ENCODE peak calls at places on chromosomes 6 and 20, in six cellular contexts. H is BE2C, G is A673, Q is fibroblast of lung, R is ovary, Y is esophagus squamous epithelium. B is an unnamed sample.

GRCh38 chr6:118597636-118598035 is 49.5 kb downstream of the PLN start:
- DNase-seq in H (no peak), G (no peak), Q (peak), R (no peak), Y (no peak), B (no peak)

GRCh38 chr6:80553071-80553740 is 446.7 kb downstream of the BCKDHB start:
- DNase-seq in H (no peak), G (no peak), Q (peak), R (no peak), Y (no peak), B (no peak)

GRCh38 chr6:24910850-24911712 is 24.7 kb downstream of the RIPOR2 start:
- DNase-seq in H (peak), G (peak), Q (peak), R (peak), Y (no peak), B (no peak)

GRCh38 chr6:1024587-1024986 is 287.3 kb upstream of the FOXQ1 start:
- DNase-seq in H (no peak), G (peak), Q (peak), R (no peak), Y (no peak), B (peak)

GRCh38 chr20:20624914-20625313 is 87.5 kb downstream of the RALGAPA2 start:
- DNase-seq in H (no peak), G (no peak), Q (no peak), R (no peak), Y (no peak), B (no peak)

GRCh38 chr6:147508073-147508870 is at the start of gene SAMD5:
- DNase-seq in H (peak), G (peak), Q (peak), R (peak), Y (no peak), B (peak)

GRCh38 chr20:50313223-50313820 is 122.7 kb downstream of the CEBPB start:
- DNase-seq in H (no peak), G (no peak), Q (no peak), R (no peak), Y (no peak), B (no peak)

GRCh38 chr6:107217248-107217647 is 101.9 kb upstream of the BEND3 start:
- DNase-seq in H (no peak), G (no peak), Q (no peak), R (no peak), Y (no peak), B (no peak)

GRCh38 chr6:11536795-11537194 is 754 bp upstream of the TMEM170B start:
- DNase-seq in H (no peak), G (peak), Q (no peak), R (peak), Y (no peak), B (no peak)

GRCh38 chr20:36607586-36608387 is 2.2 kb downstream of the RAB5IF start:
- DNase-seq in H (no peak), G (no peak), Q (no peak), R (no peak), Y (no peak), B (no peak)

GRCh38 chr6:68071740-68072139 is 563.3 kb upstream of the ADGRB3 start:
- DNase-seq in H (no peak), G (no peak), Q (no peak), R (no peak), Y (no peak), B (no peak)

GRCh38 chr20:34922654-34923381 is 32.8 kb downstream of the GSS start:
- DNase-seq in H (no peak), G (no peak), Q (peak), R (no peak), Y (no peak), B (peak)

GRCh38 chr6:72760130-72760793 is 138.4 kb downstream of the KCNQ5 start:
- DNase-seq in H (no peak), G (no peak), Q (peak), R (no peak), Y (no peak), B (no peak)

GRCh38 chr6:155959898-155960297 is 504.3 kb upstream of the NOX3 start:
- DNase-seq in H (no peak), G (no peak), Q (no peak), R (no peak), Y (no peak), B (no peak)

GRCh38 chr6:17899491-17899890 is 87.9 kb downstream of the KIF13A start:
- DNase-seq in H (no peak), G (no peak), Q (no peak), R (no peak), Y (no peak), B (no peak)

GRCh38 chr6:140462495-140463311 is 1088.3 kb upstream of the CITED2 start:
- DNase-seq in H (no peak), G (no peak), Q (peak), R (no peak), Y (no peak), B (peak)

GRCh38 chr6:39365281-39366074 is 43.0 kb upstream of the KCNK16 start:
- DNase-seq in H (no peak), G (peak), Q (peak), R (no peak), Y (no peak), B (no peak)

GRCh38 chr6:163883946-163884345 is 469.4 kb downstream of the QKI start:
- DNase-seq in H (no peak), G (peak), Q (no peak), R (no peak), Y (no peak), B (no peak)

GRCh38 chr6:158911746-158912158 is 88.2 kb downstream of the RSPH3 start:
- DNase-seq in H (no peak), G (no peak), Q (no peak), R (no peak), Y (no peak), B (no peak)

GRCh38 chr20:62027116-62027515 is 38.6 kb downstream of the TAF4 start:
- DNase-seq in H (no peak), G (no peak), Q (peak), R (no peak), Y (no peak), B (no peak)

GRCh38 chr20:22768266-22768665 is 183.9 kb upstream of the FOXA2 start:
- DNase-seq in H (no peak), G (no peak), Q (no peak), R (no peak), Y (no peak), B (no peak)

GRCh38 chr20:22768779-22769178 is 184.4 kb upstream of the FOXA2 start:
- DNase-seq in H (no peak), G (no peak), Q (no peak), R (no peak), Y (no peak), B (no peak)

GRCh38 chr20:22757424-22758189 is 173.2 kb upstream of the FOXA2 start:
- DNase-seq in H (no peak), G (no peak), Q (no peak), R (no peak), Y (no peak), B (no peak)

GRCh38 chr20:22762576-22763256 is 178.3 kb upstream of the FOXA2 start:
- DNase-seq in H (no peak), G (no peak), Q (no peak), R (no peak), Y (no peak), B (no peak)

GRCh38 chr20:22763257-22763906 is 179.0 kb upstream of the FOXA2 start:
- DNase-seq in H (no peak), G (no peak), Q (no peak), R (no peak), Y (no peak), B (no peak)
- H3K4me3 ChIP-seq in H (no peak), G (no peak), Q (no peak), R (no peak), Y (no peak), B (no peak)

GRCh38 chr20:11949711-11950110 is 32.0 kb downstream of the BTBD3 start:
- DNase-seq in H (no peak), G (no peak), Q (no peak), R (no peak), Y (no peak), B (no peak)
- TF ChIP-seq CTCF in H (no peak), G (no peak), Q (no peak), R (no peak), Y (no peak), B (no peak)

DNA sequence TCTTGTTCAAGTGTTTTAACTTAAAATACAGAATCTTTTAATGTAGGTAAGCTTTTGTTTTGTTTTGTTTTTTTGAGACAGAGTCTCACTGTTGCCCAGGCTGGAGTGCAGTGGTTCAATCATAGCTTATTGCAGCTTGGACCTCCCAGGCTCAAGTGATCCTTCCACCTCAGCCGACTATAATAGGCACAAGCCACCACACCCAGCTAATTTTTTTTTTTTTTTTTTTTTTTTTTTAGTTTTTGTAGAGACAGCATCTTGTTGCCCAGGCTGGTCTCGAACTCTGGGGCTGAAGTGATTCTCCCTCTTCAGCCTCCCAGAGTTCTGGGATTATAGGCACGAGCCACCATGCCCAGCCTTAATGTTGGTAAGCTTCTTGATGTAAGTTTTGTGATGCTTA is 3.3 kb downstream of the EFHC1 start:
- DNase-seq in H (no peak), G (no peak), Q (no peak), R (no peak), Y (no peak), B (no peak)
- H3K4me3 ChIP-seq in H (no peak), G (no peak), Q (no peak), R (no peak), Y (no peak), B (no peak)

GRCh38 chr6:70551566-70551965 is 15.2 kb upstream of the SDHAF4 start:
- DNase-seq in H (no peak), G (no peak), Q (no peak), R (no peak), Y (no peak), B (no peak)
- TF ChIP-seq CTCF in H (no peak), G (no peak), Q (no peak), R (no peak), Y (no peak), B (no peak)

GRCh38 chr20:63369024-63369530 is 7.9 kb upstream of the CHRNA4 start:
- DNase-seq in H (no peak), G (no peak), Q (no peak), R (no peak), Y (no peak), B (no peak)

GRCh38 chr20:63371346-63371865 is 10.3 kb upstream of the CHRNA4 start:
- DNase-seq in H (no peak), G (no peak), Q (no peak), R (no peak), Y (no peak), B (no peak)

GRCh38 chr20:63372971-63373885 is 12.1 kb upstream of the CHRNA4 start:
- DNase-seq in H (no peak), G (no peak), Q (no peak), R (no peak), Y (no peak), B (no peak)

GRCh38 chr20:63369724-63370622 is 8.8 kb upstream of the CHRNA4 start:
- DNase-seq in H (no peak), G (no peak), Q (no peak), R (no peak), Y (no peak), B (no peak)

DNA sequence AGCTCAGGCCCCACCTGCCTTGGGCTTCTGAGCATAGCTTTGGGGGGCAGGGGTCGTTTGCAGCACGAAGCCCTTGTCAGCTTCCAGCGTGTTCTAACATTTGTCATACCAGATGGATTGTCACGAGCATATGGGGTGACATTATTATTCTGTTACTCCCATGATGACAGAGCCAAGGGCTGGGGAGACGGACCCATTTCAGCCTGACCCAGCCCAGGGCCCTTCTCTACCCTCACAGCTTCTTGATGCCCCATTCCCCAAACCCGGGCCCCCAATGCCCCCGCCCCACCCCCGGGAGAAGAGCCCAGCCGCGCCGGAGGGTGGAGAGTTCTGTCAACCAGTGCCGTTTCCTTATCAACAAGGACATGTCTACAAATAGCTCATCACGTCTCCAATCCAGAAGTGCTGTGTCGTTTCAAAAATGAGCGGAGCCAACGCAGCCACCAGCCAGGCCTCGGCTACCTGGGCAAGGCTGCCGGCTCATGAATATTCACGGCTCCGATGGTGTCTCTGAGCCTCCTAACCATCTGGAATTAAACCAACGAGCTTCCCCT is 9.6 kb upstream of the CHRNA4 start:
- DNase-seq in H (no peak), G (no peak), Q (no peak), R (no peak), Y (no peak), B (no peak)
- H3K4me3 ChIP-seq in H (no peak), G (no peak), Q (no peak), R (no peak), Y (no peak), B (no peak)

GRCh38 chr6:34788111-34788510 is 3.8 kb upstream of the BLTP3A start:
- DNase-seq in H (no peak), G (no peak), Q (no peak), R (no peak), Y (no peak), B (no peak)

GRCh38 chr6:34793877-34794276 is 2.0 kb downstream of the BLTP3A start:
- DNase-seq in H (no peak), G (no peak), Q (no peak), R (no peak), Y (no peak), B (no peak)

GRCh38 chr6:34792605-34793500 is 970 bp downstream of the BLTP3A start:
- DNase-seq in H (peak), G (peak), Q (peak), R (no peak), Y (no peak), B (no peak)

GRCh38 chr6:34791842-34792604 is at the start of gene BLTP3A:
- DNase-seq in H (peak), G (peak), Q (peak), R (peak), Y (peak), B (no peak)

GRCh38 chr6:34791164-34791841 is 580 bp upstream of the BLTP3A start:
- DNase-seq in H (peak), G (no peak), Q (peak), R (peak), Y (no peak), B (no peak)
- TF ChIP-seq CTCF in H (peak), G (peak), Q (peak), R (no peak), Y (no peak), B (peak)

GRCh38 chr6:131060311-131060710 is 2.7 kb downstream of the EPB41L2 start:
- DNase-seq in H (no peak), G (no peak), Q (peak), R (no peak), Y (no peak), B (no peak)
- H3K4me3 ChIP-seq in H (no peak), G (peak), Q (peak), R (no peak), Y (no peak), B (no peak)

DNA sequence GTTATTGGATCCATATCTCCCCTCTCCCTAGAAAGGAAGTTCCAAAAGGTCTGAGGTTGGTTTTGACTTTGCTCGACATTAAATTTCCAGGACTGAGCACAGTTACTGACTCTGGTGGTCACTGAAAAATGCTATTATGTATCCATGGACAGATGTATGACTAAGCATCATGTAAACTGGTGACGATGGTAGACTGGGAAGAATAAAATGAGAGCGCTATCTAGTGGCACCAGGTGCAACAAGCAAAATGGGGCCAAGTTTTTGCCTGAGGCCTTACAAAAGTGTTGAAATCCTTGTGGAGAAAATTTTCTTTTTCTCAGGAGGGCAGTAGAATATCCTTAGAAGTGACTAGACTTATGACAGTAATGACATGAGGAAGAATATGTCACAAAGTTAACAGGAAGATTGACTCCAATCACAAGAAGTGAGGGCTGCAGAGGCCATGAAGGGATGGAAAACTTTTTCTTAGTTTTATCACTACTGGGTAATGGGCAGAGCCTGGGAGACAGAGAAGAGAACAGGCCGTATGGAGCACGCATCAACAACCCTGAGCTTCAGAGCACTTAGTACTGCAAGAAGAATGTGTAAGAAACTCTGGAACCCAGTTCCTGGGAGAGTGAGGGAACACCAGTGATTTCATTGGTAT is 88.9 kb upstream of the ELOVL5 start:
- DNase-seq in H (peak), G (peak), Q (peak), R (no peak), Y (no peak), B (peak)
- TF ChIP-seq CTCF in H (peak), G (peak), Q (peak), R (no peak), Y (peak), B (peak)

GRCh38 chr6:149319413-149319812 is 1.9 kb downstream of the TAB2 start:
- DNase-seq in H (no peak), G (no peak), Q (no peak), R (no peak), Y (no peak), B (no peak)
- H3K4me3 ChIP-seq in H (peak), G (peak), Q (peak), R (peak), Y (peak), B (peak)

B was measured in AG09309.